ENCODE peak calls at places on chromosomes 7 and 10, in eight cellular contexts. One of them, this sample, is unnamed.
A peak's percentile ranks its signal among the peaks of the same experiment; 100 is the strongest.

GRCh38 chr7:137342751-137343482 is 616 bp downstream of the PTN start:
- DNase-seq in body of pancreas: no peak
- DNase-seq in NT2/D1: no peak
- DNase-seq in ELR: no peak
- DNase-seq in C1 segment of cervical spinal cord: no peak
- DNase-seq in NCI-H1092: no peak
- DNase-seq in skeletal muscle cell: no peak
- DNase-seq in breast epithelium: no peak
- DNase-seq in this sample: no peak

GRCh38 chr7:48031111-48031510 is 2.2 kb upstream of the SUN3 start:
- DNase-seq in body of pancreas: no peak
- DNase-seq in NT2/D1: no peak
- DNase-seq in ELR: no peak
- DNase-seq in C1 segment of cervical spinal cord: no peak
- DNase-seq in NCI-H1092: no peak
- DNase-seq in skeletal muscle cell: no peak
- DNase-seq in breast epithelium: no peak
- DNase-seq in this sample: no peak

GRCh38 chr7:117818241-117818640 is 55.0 kb downstream of the CTTNBP2 start:
- DNase-seq in body of pancreas: no peak
- DNase-seq in NT2/D1: no peak
- DNase-seq in ELR: no peak
- DNase-seq in C1 segment of cervical spinal cord: no peak
- DNase-seq in NCI-H1092: no peak
- DNase-seq in skeletal muscle cell: no peak
- DNase-seq in breast epithelium: no peak
- DNase-seq in this sample: no peak

GRCh38 chr7:30909431-30909830 is 2.2 kb upstream of the AQP1 start:
- DNase-seq in body of pancreas: peak; percentile 51
- DNase-seq in NT2/D1: no peak
- DNase-seq in ELR: no peak
- DNase-seq in C1 segment of cervical spinal cord: no peak
- DNase-seq in NCI-H1092: no peak
- DNase-seq in skeletal muscle cell: no peak
- DNase-seq in breast epithelium: no peak
- DNase-seq in this sample: no peak

GRCh38 chr10:131901181-131901829 is 497 bp downstream of the PPP2R2D start:
- DNase-seq in body of pancreas: peak; percentile 75
- DNase-seq in NT2/D1: no peak
- DNase-seq in ELR: peak; percentile 53
- DNase-seq in C1 segment of cervical spinal cord: no peak
- DNase-seq in NCI-H1092: no peak
- DNase-seq in skeletal muscle cell: no peak
- DNase-seq in breast epithelium: no peak
- DNase-seq in this sample: peak; percentile 93

GRCh38 chr7:30406664-30407425 is 71.7 kb downstream of the NOD1 start:
- DNase-seq in body of pancreas: no peak
- DNase-seq in NT2/D1: no peak
- DNase-seq in ELR: no peak
- DNase-seq in C1 segment of cervical spinal cord: no peak
- DNase-seq in NCI-H1092: no peak
- DNase-seq in skeletal muscle cell: peak; percentile 9
- DNase-seq in breast epithelium: peak; percentile 77
- DNase-seq in this sample: no peak

GRCh38 chr7:155169498-155170065 is 99.5 kb downstream of the HTR5A start:
- DNase-seq in body of pancreas: no peak
- DNase-seq in NT2/D1: no peak
- DNase-seq in ELR: no peak
- DNase-seq in C1 segment of cervical spinal cord: no peak
- DNase-seq in NCI-H1092: no peak
- DNase-seq in skeletal muscle cell: no peak
- DNase-seq in breast epithelium: no peak
- DNase-seq in this sample: peak; percentile 68

GRCh38 chr10:15439381-15439837 is 68.3 kb upstream of the FAM171A1 start:
- DNase-seq in body of pancreas: peak; percentile 17
- DNase-seq in NT2/D1: peak; percentile 8
- DNase-seq in ELR: peak; percentile 12
- DNase-seq in C1 segment of cervical spinal cord: no peak
- DNase-seq in NCI-H1092: no peak
- DNase-seq in skeletal muscle cell: no peak
- DNase-seq in breast epithelium: no peak
- DNase-seq in this sample: peak; percentile 77

GRCh38 chr7:117018713-117019112 is 65.4 kb downstream of the ST7 start:
- DNase-seq in body of pancreas: no peak
- DNase-seq in NT2/D1: no peak
- DNase-seq in ELR: no peak
- DNase-seq in C1 segment of cervical spinal cord: no peak
- DNase-seq in NCI-H1092: no peak
- DNase-seq in skeletal muscle cell: no peak
- DNase-seq in breast epithelium: no peak
- DNase-seq in this sample: no peak

GRCh38 chr7:108455833-108456677 is at the start of gene NRCAM:
- DNase-seq in body of pancreas: peak; percentile 93
- DNase-seq in NT2/D1: peak; percentile 77
- DNase-seq in ELR: peak; percentile 42
- DNase-seq in C1 segment of cervical spinal cord: peak; percentile 69
- DNase-seq in NCI-H1092: peak; percentile 96
- DNase-seq in skeletal muscle cell: no peak
- DNase-seq in breast epithelium: no peak
- DNase-seq in this sample: peak; percentile 89

GRCh38 chr7:47712416-47712815 is 130.5 kb upstream of the TNS3 start:
- DNase-seq in body of pancreas: no peak
- DNase-seq in NT2/D1: no peak
- DNase-seq in ELR: no peak
- DNase-seq in C1 segment of cervical spinal cord: no peak
- DNase-seq in NCI-H1092: no peak
- DNase-seq in skeletal muscle cell: no peak
- DNase-seq in breast epithelium: no peak
- DNase-seq in this sample: no peak

GRCh38 chr7:13111230-13111629 is 423.8 kb downstream of the ARL4A start:
- DNase-seq in body of pancreas: no peak
- DNase-seq in NT2/D1: no peak
- DNase-seq in ELR: peak; percentile 61
- DNase-seq in C1 segment of cervical spinal cord: no peak
- DNase-seq in NCI-H1092: no peak
- DNase-seq in skeletal muscle cell: no peak
- DNase-seq in breast epithelium: no peak
- DNase-seq in this sample: no peak

GRCh38 chr7:43721193-43721806 is 8.0 kb downstream of the COA1 start:
- DNase-seq in body of pancreas: no peak
- DNase-seq in NT2/D1: no peak
- DNase-seq in ELR: peak; percentile 79
- DNase-seq in C1 segment of cervical spinal cord: no peak
- DNase-seq in NCI-H1092: peak; percentile 38
- DNase-seq in skeletal muscle cell: no peak
- DNase-seq in breast epithelium: no peak
- DNase-seq in this sample: no peak

GRCh38 chr10:29607576-29607975 is 27.2 kb downstream of the SVIL start:
- DNase-seq in body of pancreas: no peak
- DNase-seq in NT2/D1: no peak
- DNase-seq in ELR: no peak
- DNase-seq in C1 segment of cervical spinal cord: no peak
- DNase-seq in NCI-H1092: no peak
- DNase-seq in skeletal muscle cell: no peak
- DNase-seq in breast epithelium: no peak
- DNase-seq in this sample: no peak

GRCh38 chr10:20004087-20004523 is 187.9 kb downstream of the PLXDC2 start:
- DNase-seq in body of pancreas: peak; percentile 29
- DNase-seq in NT2/D1: no peak
- DNase-seq in ELR: no peak
- DNase-seq in C1 segment of cervical spinal cord: peak; percentile 33
- DNase-seq in NCI-H1092: no peak
- DNase-seq in skeletal muscle cell: peak; percentile 38
- DNase-seq in breast epithelium: no peak
- DNase-seq in this sample: peak; percentile 17

GRCh38 chr7:86629-87028 is 105.7 kb upstream of the FAM20C start:
- DNase-seq in body of pancreas: peak; percentile 3
- DNase-seq in NT2/D1: no peak
- DNase-seq in ELR: no peak
- DNase-seq in C1 segment of cervical spinal cord: no peak
- DNase-seq in NCI-H1092: no peak
- DNase-seq in skeletal muscle cell: no peak
- DNase-seq in breast epithelium: no peak
- DNase-seq in this sample: peak; percentile 81

GRCh38 chr7:16203065-16203464 is 218.3 kb downstream of the CRPPA start:
- DNase-seq in body of pancreas: no peak
- DNase-seq in NT2/D1: no peak
- DNase-seq in ELR: no peak
- DNase-seq in C1 segment of cervical spinal cord: no peak
- DNase-seq in NCI-H1092: no peak
- DNase-seq in skeletal muscle cell: no peak
- DNase-seq in breast epithelium: no peak
- DNase-seq in this sample: no peak

GRCh38 chr10:21927601-21928000 is 75.9 kb downstream of the DNAJC1 start:
- DNase-seq in body of pancreas: no peak
- DNase-seq in NT2/D1: no peak
- DNase-seq in ELR: peak; percentile 65
- DNase-seq in C1 segment of cervical spinal cord: no peak
- DNase-seq in NCI-H1092: no peak
- DNase-seq in skeletal muscle cell: peak; percentile 70
- DNase-seq in breast epithelium: no peak
- DNase-seq in this sample: no peak

GRCh38 chr10:12735843-12736462 is 265.6 kb downstream of the CCDC3 start:
- DNase-seq in body of pancreas: no peak
- DNase-seq in NT2/D1: no peak
- DNase-seq in ELR: no peak
- DNase-seq in C1 segment of cervical spinal cord: no peak
- DNase-seq in NCI-H1092: no peak
- DNase-seq in skeletal muscle cell: no peak
- DNase-seq in breast epithelium: no peak
- DNase-seq in this sample: no peak

GRCh38 chr10:97932932-97933530 is 83.4 kb downstream of the GOLGA7B start:
- DNase-seq in body of pancreas: no peak
- DNase-seq in NT2/D1: no peak
- DNase-seq in ELR: no peak
- DNase-seq in C1 segment of cervical spinal cord: no peak
- DNase-seq in NCI-H1092: no peak
- DNase-seq in skeletal muscle cell: no peak
- DNase-seq in breast epithelium: no peak
- DNase-seq in this sample: no peak

GRCh38 chr10:29636178-29636577 is 1.4 kb upstream of the SVIL start:
- DNase-seq in body of pancreas: no peak
- DNase-seq in NT2/D1: no peak
- DNase-seq in ELR: peak; percentile 63
- DNase-seq in C1 segment of cervical spinal cord: no peak
- DNase-seq in NCI-H1092: no peak
- DNase-seq in skeletal muscle cell: no peak
- DNase-seq in breast epithelium: no peak
- DNase-seq in this sample: peak; percentile 46

GRCh38 chr10:28991738-28992270 is 297.1 kb upstream of the LYZL1 start:
- DNase-seq in body of pancreas: peak; percentile 60
- DNase-seq in NT2/D1: peak; percentile 63
- DNase-seq in ELR: peak; percentile 42
- DNase-seq in C1 segment of cervical spinal cord: no peak
- DNase-seq in NCI-H1092: peak; percentile 37
- DNase-seq in skeletal muscle cell: no peak
- DNase-seq in breast epithelium: no peak
- DNase-seq in this sample: no peak

GRCh38 chr7:159296093-159296681 is 151.5 kb upstream of the VIPR2 start:
- DNase-seq in body of pancreas: no peak
- DNase-seq in NT2/D1: no peak
- DNase-seq in ELR: no peak
- DNase-seq in C1 segment of cervical spinal cord: no peak
- DNase-seq in NCI-H1092: no peak
- DNase-seq in skeletal muscle cell: no peak
- DNase-seq in breast epithelium: no peak
- DNase-seq in this sample: no peak

GRCh38 chr10:28217848-28218247 is 85.0 kb downstream of the MPP7 start:
- DNase-seq in body of pancreas: peak; percentile 9
- DNase-seq in NT2/D1: no peak
- DNase-seq in ELR: peak; percentile 80
- DNase-seq in C1 segment of cervical spinal cord: no peak
- DNase-seq in NCI-H1092: no peak
- DNase-seq in skeletal muscle cell: peak; percentile 38
- DNase-seq in breast epithelium: no peak
- DNase-seq in this sample: no peak

GRCh38 chr7:132966731-132967130 is 115.2 kb downstream of the CHCHD3 start:
- DNase-seq in body of pancreas: no peak
- DNase-seq in NT2/D1: no peak
- DNase-seq in ELR: peak; percentile 51
- DNase-seq in C1 segment of cervical spinal cord: no peak
- DNase-seq in NCI-H1092: no peak
- DNase-seq in skeletal muscle cell: no peak
- DNase-seq in breast epithelium: no peak
- DNase-seq in this sample: no peak

GRCh38 chr7:100723732-100724275 is 3.5 kb downstream of the EPO start:
- DNase-seq in body of pancreas: peak; percentile 37
- DNase-seq in NT2/D1: no peak
- DNase-seq in ELR: no peak
- DNase-seq in C1 segment of cervical spinal cord: no peak
- DNase-seq in NCI-H1092: no peak
- DNase-seq in skeletal muscle cell: no peak
- DNase-seq in breast epithelium: no peak
- DNase-seq in this sample: peak; percentile 81

GRCh38 chr7:130435455-130435854 is 5.4 kb downstream of the CEP41 start:
- DNase-seq in body of pancreas: no peak
- DNase-seq in NT2/D1: no peak
- DNase-seq in ELR: no peak
- DNase-seq in C1 segment of cervical spinal cord: no peak
- DNase-seq in NCI-H1092: no peak
- DNase-seq in skeletal muscle cell: no peak
- DNase-seq in breast epithelium: no peak
- DNase-seq in this sample: no peak

GRCh38 chr10:65670087-65670486 is 1255.7 kb upstream of the LRRTM3 start:
- DNase-seq in body of pancreas: no peak
- DNase-seq in NT2/D1: no peak
- DNase-seq in ELR: peak; percentile 42
- DNase-seq in C1 segment of cervical spinal cord: no peak
- DNase-seq in NCI-H1092: no peak
- DNase-seq in skeletal muscle cell: peak; percentile 40
- DNase-seq in breast epithelium: no peak
- DNase-seq in this sample: peak; percentile 23

GRCh38 chr10:24701447-24701846 is 22.2 kb downstream of the ARHGAP21 start:
- DNase-seq in body of pancreas: no peak
- DNase-seq in NT2/D1: no peak
- DNase-seq in ELR: peak; percentile 14
- DNase-seq in C1 segment of cervical spinal cord: no peak
- DNase-seq in NCI-H1092: no peak
- DNase-seq in skeletal muscle cell: no peak
- DNase-seq in breast epithelium: no peak
- DNase-seq in this sample: no peak